ENCODE peak calls at places on chromosomes 1 and 21, in four cellular contexts. U is PC-9, B is cardiac muscle cell, S is hepatocyte. F is an unnamed sample. For H3K4me1, the result is how much of the 10 kb centered on the place peaks cover.

GRCh38 chr1:231104917-231105316 is 56.9 kb upstream of the TRIM67 start:
- DNase-seq in U (no peak), B (no peak), S (no peak), F (no peak)

GRCh38 chr1:238108417-238108816 is 217.7 kb upstream of the ZP4 start:
- DNase-seq in S (no peak), U (no peak), B (no peak), F (no peak)

GRCh38 chr21:28069446-28069845 is 923.2 kb downstream of the LTN1 start:
- DNase-seq in S (no peak), U (no peak), B (peak), F (no peak)

GRCh38 chr1:154751690-154752089 is 118.4 kb downstream of the KCNN3 start:
- DNase-seq in S (peak), B (peak), U (no peak), F (no peak)

GRCh38 chr1:91791103-91791502 is 94.8 kb downstream of the TGFBR3 start:
- DNase-seq in B (no peak), U (no peak), S (peak), F (no peak)

GRCh38 chr1:96973605-96974004 is 252.0 kb downstream of the PTBP2 start:
- DNase-seq in B (peak), U (no peak), S (no peak), F (no peak)

GRCh38 chr21:23861908-23862504 is 1745.3 kb downstream of the MRPL39 start:
- DNase-seq in B (no peak), S (no peak), U (no peak), F (no peak)

GRCh38 chr1:187788686-187789085 is 959.9 kb downstream of the PLA2G4A start:
- DNase-seq in S (no peak), U (no peak), B (no peak), F (no peak)

GRCh38 chr1:210076620-210077019 is 138.6 kb downstream of the SYT14 start:
- DNase-seq in S (no peak), U (no peak), B (no peak), F (no peak)

GRCh38 chr1:175369696-175370095 is 177.1 kb upstream of the KIAA0040 start:
- DNase-seq in U (no peak), B (no peak), S (no peak), F (no peak)

GRCh38 chr1:207519505-207520399 is 23.8 kb downstream of the CR1 start:
- DNase-seq in B (peak), S (no peak), U (no peak), F (no peak)

DNA sequence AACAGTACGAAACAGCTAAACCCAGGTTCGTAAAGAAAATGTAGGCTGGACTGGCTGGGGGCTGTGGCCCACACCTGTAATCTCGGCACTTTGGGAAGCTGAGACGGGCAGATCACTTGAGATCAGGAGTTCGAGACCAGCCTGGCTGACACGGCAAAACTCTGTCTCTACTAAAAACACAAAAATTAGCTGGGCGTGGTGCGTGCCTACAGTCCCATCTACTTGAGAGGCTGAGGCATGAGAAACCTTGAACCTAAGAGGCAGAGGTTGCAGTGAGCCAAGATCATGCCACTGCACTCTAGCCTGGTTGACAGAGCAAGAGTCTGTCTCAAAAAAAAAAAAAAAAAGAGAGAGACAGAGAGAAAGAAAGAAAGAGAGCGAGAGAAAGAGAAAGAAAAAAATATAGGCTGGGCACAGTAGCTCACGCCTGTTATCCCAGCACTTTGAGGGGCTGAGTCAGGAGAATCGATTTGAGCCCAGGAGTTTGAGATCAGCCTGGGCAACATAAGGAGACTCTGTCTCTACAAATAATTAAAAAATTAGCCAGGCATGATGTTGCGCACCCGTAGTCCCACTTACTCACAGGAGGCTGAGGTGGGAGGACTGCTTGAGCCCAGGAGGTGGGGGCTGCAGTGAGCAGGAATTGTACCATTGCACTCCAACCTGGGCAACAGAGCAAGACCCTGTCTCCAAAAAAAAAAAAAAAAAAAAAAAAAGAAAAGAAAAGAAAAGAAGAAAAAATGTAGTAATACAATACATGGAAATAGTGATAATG is 35.7 kb downstream of the CAPZB start:
- DNase-seq in S (no peak), U (no peak), B (no peak), F (no peak)
- H3K4me1 ChIP-seq in S (half or more), U (under half), B (under half), F (half or more)

GRCh38 chr1:167430134-167430848 is 88.0 kb downstream of the CD247 start:
- DNase-seq in B (no peak), S (no peak), U (no peak), F (no peak)

GRCh38 chr1:167431909-167432650 is 86.2 kb downstream of the CD247 start:
- DNase-seq in S (no peak), U (no peak), B (no peak), F (no peak)

GRCh38 chr1:167430849-167431242 is 87.5 kb downstream of the CD247 start:
- DNase-seq in S (no peak), U (no peak), B (no peak), F (no peak)

GRCh38 chr1:167432780-167433179 is 85.5 kb downstream of the CD247 start:
- DNase-seq in B (no peak), U (no peak), S (no peak), F (no peak)

DNA sequence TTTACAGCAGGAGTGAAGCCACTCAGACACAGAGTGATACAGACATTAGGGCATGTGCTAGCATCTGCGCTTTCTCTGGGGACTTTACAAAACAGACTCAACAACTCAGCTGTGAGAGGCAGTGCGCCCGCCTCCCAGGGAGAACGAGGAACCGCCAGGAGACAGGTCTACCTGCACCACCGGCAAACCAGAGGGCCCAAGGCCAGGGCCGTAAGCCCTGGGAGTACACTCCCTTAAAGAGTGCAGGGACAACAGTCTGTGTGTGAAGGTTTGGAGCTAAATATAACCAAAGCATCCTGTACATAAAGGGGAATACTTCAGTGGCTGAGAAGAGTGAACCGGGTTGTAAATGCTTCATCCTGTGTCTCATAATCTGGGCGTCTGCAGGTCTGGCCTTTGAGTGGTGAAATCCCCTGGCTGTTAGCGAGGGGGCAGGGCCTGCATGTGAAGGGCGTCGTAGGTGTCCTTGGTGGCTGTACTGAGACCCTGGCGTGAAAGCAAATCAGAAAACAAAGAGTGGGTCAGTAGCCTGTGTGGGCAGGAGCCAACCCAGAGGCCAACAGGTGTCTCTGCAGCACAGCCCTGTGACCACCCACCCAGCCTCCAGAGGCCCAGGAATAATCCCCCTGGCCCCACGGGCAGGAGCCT is 86.9 kb downstream of the CD247 start:
- DNase-seq in B (no peak), U (no peak), S (no peak), F (no peak)
- TF ChIP-seq CTCF in B (no peak), U (no peak), S (no peak), F (no peak)

GRCh38 chr1:181104790-181105133 is 16.3 kb downstream of the IER5 start:
- DNase-seq in U (no peak), S (peak), B (no peak), F (no peak)
- H3K4me1 ChIP-seq in U (half or more), S (under half), B (under half), F (under half)

GRCh38 chr21:45443595-45444181 is 38.7 kb downstream of the COL18A1 start:
- DNase-seq in B (no peak), U (no peak), S (no peak), F (no peak)
- TF ChIP-seq CTCF in B (no peak), U (no peak), S (no peak), F (no peak)

DNA sequence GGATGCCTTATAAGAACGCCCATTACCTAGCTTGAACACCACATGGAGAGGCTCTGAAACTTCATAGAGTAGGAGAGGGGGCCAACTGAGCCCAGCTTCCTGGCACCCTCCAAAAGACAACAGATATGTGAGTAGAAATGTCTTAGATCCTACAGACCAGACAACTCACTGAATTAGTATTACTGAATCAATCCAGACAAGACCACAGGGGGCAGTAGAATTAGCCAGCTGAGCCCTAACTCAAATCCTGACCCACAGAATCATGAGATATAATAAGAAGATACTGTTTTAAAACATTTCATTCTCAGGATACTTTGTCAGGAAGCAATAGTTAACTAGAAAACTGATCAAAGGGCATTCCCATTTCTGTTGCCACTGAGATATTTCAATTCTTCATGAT is 45.8 kb upstream of the C1orf21 start:
- DNase-seq in B (no peak), S (no peak), U (no peak), F (no peak)
- H3K4me1 ChIP-seq in B (under half), S (under half), U (under half), F (under half)

DNA sequence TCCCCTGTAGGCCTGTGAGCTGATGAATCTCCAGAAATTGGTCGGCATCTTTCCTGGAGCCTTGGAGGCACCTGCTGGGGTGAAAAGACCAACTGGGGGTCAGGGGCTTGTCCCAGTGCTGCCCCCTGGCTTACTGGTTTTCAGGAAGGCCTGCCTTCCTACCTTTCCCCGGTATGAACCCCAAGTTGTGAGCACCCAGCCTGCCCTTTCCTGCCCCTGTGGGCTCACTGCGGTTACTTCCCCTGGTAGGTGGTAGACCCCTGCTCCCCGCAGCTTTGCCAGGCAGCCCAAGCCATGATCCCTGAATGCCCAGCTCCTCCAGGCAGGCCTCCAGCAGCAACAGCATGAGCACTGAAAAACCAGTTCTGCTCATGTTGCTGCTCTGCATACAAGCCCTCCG is 10.2 kb downstream of the DMRTB1 start:
- DNase-seq in B (no peak), S (no peak), U (no peak), F (no peak)
- TF ChIP-seq CTCF in B (no peak), S (no peak), U (no peak), F (no peak)

F was measured in CD8-positive, alpha-beta T cell.